ENCODE peak calls at places on chromosomes 13 and 19, in seven cellular contexts. Z is IMR-90, D is DND-41, X is GM23338, Y is neuronal stem cell, F is OCI-LY7, U is fibroblast of lung. P is an unnamed sample. For H3K4me1, the result is how much of the 10 kb centered on the place peaks cover.

GRCh38 chr19:5971714-5972354 is 6.1 kb downstream of the RANBP3 start:
- DNase-seq in Z (no peak), D (peak), X (no peak), Y (no peak), F (no peak), U (no peak), P (no peak)

GRCh38 chr13:33275916-33276315 is 9.6 kb downstream of the STARD13 start:
- DNase-seq in Z (peak), D (no peak), X (no peak), Y (no peak), F (no peak), U (no peak), P (no peak)

GRCh38 chr19:52689804-52690394 is 44.9 kb downstream of the ZNF611 start:
- DNase-seq in Z (no peak), D (peak), X (peak), Y (no peak), F (no peak), U (no peak), P (peak)

GRCh38 chr19:9856609-9857008 is 21.5 kb downstream of the PIN1 start:
- DNase-seq in Z (no peak), D (no peak), X (no peak), Y (no peak), F (no peak), U (no peak), P (no peak)

GRCh38 chr19:36489920-36490415 is 607 bp upstream of the ZNF566 start:
- DNase-seq in Z (peak), D (peak), X (peak), Y (peak), F (peak), U (peak), P (peak)

GRCh38 chr13:69496951-69497350 is 610.7 kb upstream of the ATXN8OS start:
- DNase-seq in Z (no peak), D (no peak), X (no peak), Y (no peak), F (no peak), U (no peak), P (no peak)

GRCh38 chr19:47399198-47399597 is 20.1 kb downstream of the MEIS3 start:
- DNase-seq in Z (no peak), D (no peak), X (peak), Y (no peak), F (no peak), U (no peak), P (no peak)

GRCh38 chr13:102800145-102801041 is 1.5 kb downstream of the BIVM start:
- DNase-seq in Z (peak), D (peak), X (peak), Y (peak), F (no peak), U (peak), P (peak)

GRCh38 chr13:48600374-48601364 is 53.1 kb upstream of the CYSLTR2 start:
- DNase-seq in Z (peak), D (peak), X (no peak), Y (no peak), F (no peak), U (peak), P (no peak)

GRCh38 chr13:47858678-47859050 is 142.4 kb downstream of the SUCLA2 start:
- DNase-seq in Z (peak), D (no peak), X (no peak), Y (no peak), F (no peak), U (peak), P (no peak)

GRCh38 chr19:799076-799881 is 2.0 kb downstream of the PTBP1 start:
- DNase-seq in Z (peak), D (peak), X (peak), Y (peak), F (peak), U (peak), P (peak)

GRCh38 chr13:70568571-70568970 is 460.3 kb upstream of the KLHL1 start:
- DNase-seq in Z (peak), D (no peak), X (peak), Y (peak), F (peak), U (peak), P (peak)

GRCh38 chr19:8938576-8938975 is 71.6 kb downstream of the MUC16 start:
- DNase-seq in Z (no peak), D (no peak), X (no peak), Y (no peak), F (no peak), U (no peak), P (no peak)

GRCh38 chr19:18160792-18161690 is 8.1 kb downstream of the PIK3R2 start:
- DNase-seq in Z (peak), D (peak), X (peak), Y (peak), F (peak), U (peak), P (peak)

GRCh38 chr13:35500071-35500595 is 23.6 kb upstream of the MAB21L1 start:
- DNase-seq in Z (no peak), D (no peak), X (no peak), Y (peak), F (no peak), U (no peak), P (peak)

GRCh38 chr13:113901231-113901630 is 37.4 kb upstream of the GAS6 start:
- DNase-seq in Z (peak), D (no peak), X (no peak), Y (no peak), F (no peak), U (no peak), P (no peak)

GRCh38 chr13:65926750-65927171 is 1303.4 kb downstream of the PCDH9 start:
- DNase-seq in Z (no peak), D (peak), X (peak), Y (no peak), F (peak), U (no peak), P (peak)

GRCh38 chr19:40139533-40140287 is 49.0 kb upstream of the ZNF780A start:
- DNase-seq in Z (peak), D (no peak), X (peak), Y (peak), F (peak), U (peak), P (peak)

GRCh38 chr13:43230989-43231388 is 207.6 kb downstream of the DNAJC15 start:
- DNase-seq in Z (no peak), D (no peak), X (no peak), Y (no peak), F (no peak), U (no peak), P (no peak)

GRCh38 chr13:98570929-98571372 is 6.0 kb downstream of the STK24 start:
- DNase-seq in Z (no peak), D (peak), X (no peak), Y (no peak), F (peak), U (no peak), P (no peak)

GRCh38 chr19:29806098-29806866 is 5.5 kb upstream of the CCNE1 start:
- DNase-seq in Z (peak), D (no peak), X (peak), Y (no peak), F (no peak), U (peak), P (peak)

GRCh38 chr13:48655291-48655690 is 1.6 kb downstream of the CYSLTR2 start:
- DNase-seq in Z (no peak), D (peak), X (no peak), Y (no peak), F (no peak), U (no peak), P (no peak)

GRCh38 chr13:50123002-50123401 is 107.8 kb downstream of the KCNRG start:
- DNase-seq in Z (no peak), D (no peak), X (no peak), Y (no peak), F (no peak), U (no peak), P (no peak)

GRCh38 chr19:45440259-45440638 is 16.5 kb upstream of the ERCC1 start:
- DNase-seq in Z (no peak), D (no peak), X (peak), Y (no peak), F (no peak), U (no peak), P (no peak)

GRCh38 chr19:5492813-5493409 is 37.7 kb downstream of the ZNRF4 start:
- DNase-seq in Z (no peak), D (no peak), X (no peak), Y (peak), F (no peak), U (no peak), P (peak)

GRCh38 chr19:6044056-6044805 is 66.1 kb downstream of the RFX2 start:
- DNase-seq in Z (no peak), D (no peak), X (no peak), Y (no peak), F (no peak), U (no peak), P (no peak)

GRCh38 chr13:39559838-39560237 is 43.2 kb downstream of the LHFPL6 start:
- DNase-seq in Z (no peak), D (no peak), X (no peak), Y (no peak), F (no peak), U (no peak), P (no peak)

GRCh38 chr13:49649244-49649962 is 21.1 kb downstream of the ARL11 start:
- DNase-seq in Z (peak), D (no peak), X (peak), Y (no peak), F (no peak), U (peak), P (peak)

GRCh38 chr13:37216340-37216739 is 110.9 kb upstream of the CSNK1A1L start:
- DNase-seq in Z (no peak), D (no peak), X (no peak), Y (no peak), F (no peak), U (no peak), P (no peak)

GRCh38 chr19:56668676-56669075 is 2.9 kb downstream of the ZNF835 start:
- DNase-seq in Z (no peak), D (no peak), X (no peak), Y (no peak), F (no peak), U (no peak), P (no peak)

GRCh38 chr13:108963846-108964600 is 334.6 kb downstream of the MYO16 start:
- DNase-seq in Z (peak), D (no peak), X (no peak), Y (no peak), F (no peak), U (peak), P (no peak)

GRCh38 chr19:18725755-18726416 is 42.4 kb downstream of the CRTC1 start:
- DNase-seq in Z (no peak), D (no peak), X (no peak), Y (no peak), F (no peak), U (no peak), P (no peak)

GRCh38 chr13:29849071-29849541 is 1.3 kb downstream of the UBL3 start:
- DNase-seq in Z (peak), D (peak), X (peak), Y (no peak), F (peak), U (peak), P (peak)

GRCh38 chr13:113731192-113732175 is 27.5 kb upstream of the TMEM255B start:
- DNase-seq in Z (no peak), D (no peak), X (no peak), Y (no peak), F (no peak), U (no peak), P (no peak)

GRCh38 chr13:36217456-36217855 is 3.1 kb upstream of the SOHLH2 start:
- DNase-seq in Z (no peak), D (no peak), X (no peak), Y (no peak), F (no peak), U (no peak), P (no peak)

GRCh38 chr19:46616631-46617322 is 8.1 kb downstream of the PTGIR start:
- DNase-seq in Z (peak), D (peak), X (peak), Y (no peak), F (peak), U (peak), P (peak)

GRCh38 chr19:5889288-5889971 is 14.2 kb downstream of the NDUFA11 start:
- DNase-seq in Z (peak), D (no peak), X (no peak), Y (no peak), F (no peak), U (peak), P (no peak)

GRCh38 chr13:44763604-44764311 is 187.6 kb upstream of the TSC22D1 start:
- DNase-seq in Z (no peak), D (no peak), X (no peak), Y (no peak), F (no peak), U (no peak), P (no peak)

GRCh38 chr19:6023936-6024335 is 46.0 kb upstream of the RANBP3 start:
- DNase-seq in Z (no peak), D (no peak), X (no peak), Y (no peak), F (no peak), U (no peak), P (no peak)

GRCh38 chr13:26786651-26787295 is 26.2 kb upstream of the GPR12 start:
- DNase-seq in Z (no peak), D (no peak), X (no peak), Y (no peak), F (peak), U (no peak), P (no peak)
- H2AFZ ChIP-seq in Z (no peak), D (no peak), X (peak), Y (no peak), F (peak), U (no peak), P (no peak)

GRCh38 chr19:19740755-19741154 is 7.8 kb upstream of the ZNF14 start:
- DNase-seq in Z (no peak), D (no peak), X (no peak), Y (no peak), F (no peak), U (no peak), P (no peak)
- H3K27ac ChIP-seq in Z (no peak), D (no peak), X (no peak), Y (no peak), F (no peak), U (no peak), P (no peak)

GRCh38 chr19:13100031-13100588 is 2.5 kb downstream of the LYL1 start:
- DNase-seq in Z (no peak), D (peak), X (no peak), Y (no peak), F (peak), U (no peak), P (no peak)

GRCh38 chr19:13097331-13098258 is 5.1 kb downstream of the LYL1 start:
- DNase-seq in Z (no peak), D (no peak), X (peak), Y (no peak), F (no peak), U (no peak), P (peak)

GRCh38 chr19:13099073-13099999 is 3.3 kb downstream of the LYL1 start:
- DNase-seq in Z (no peak), D (peak), X (peak), Y (no peak), F (peak), U (no peak), P (peak)

GRCh38 chr19:13096968-13097330 is 5.7 kb downstream of the LYL1 start:
- DNase-seq in Z (no peak), D (no peak), X (no peak), Y (no peak), F (no peak), U (no peak), P (no peak)

DNA sequence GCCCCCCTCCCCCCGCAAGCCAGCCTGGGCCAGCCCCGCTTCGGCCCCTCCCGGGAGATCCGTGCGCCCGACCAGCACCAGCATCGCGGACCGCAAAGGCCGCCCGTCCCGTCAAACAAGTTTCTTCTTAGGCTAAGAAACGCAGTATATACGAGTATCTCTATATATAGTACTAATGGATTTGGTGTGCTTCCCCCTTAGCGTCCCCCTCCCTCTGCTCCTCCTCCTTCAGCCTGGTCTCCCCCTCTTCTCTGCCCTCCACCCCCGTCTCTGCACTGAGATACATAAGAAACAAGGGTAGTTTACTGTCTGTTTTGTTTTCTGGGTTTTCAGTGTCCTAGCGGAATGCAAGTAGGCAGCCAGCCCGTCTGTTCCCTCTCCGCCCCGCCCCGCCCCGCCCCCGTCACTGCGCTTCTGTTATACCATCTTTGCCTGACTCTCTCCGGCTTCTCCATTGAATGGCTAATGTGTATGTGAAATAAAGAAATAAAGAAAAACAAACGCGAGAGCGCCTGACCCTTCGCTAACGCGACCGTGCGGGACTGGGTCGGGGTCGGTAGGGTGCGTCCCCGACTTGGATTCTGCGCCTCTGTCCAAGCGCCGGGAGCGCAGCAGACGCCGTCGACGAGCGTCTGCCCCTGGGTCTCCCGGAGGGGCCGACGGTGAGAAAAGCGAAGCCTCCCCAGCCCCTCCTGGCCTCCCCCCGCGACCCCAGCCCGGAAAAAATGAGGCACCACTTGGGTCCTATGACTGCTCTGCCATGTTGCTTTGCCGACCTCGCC is 4.2 kb downstream of the LYL1 start:
- DNase-seq in Z (no peak), D (no peak), X (peak), Y (no peak), F (no peak), U (peak), P (peak)
- H3K4me1 ChIP-seq in Z (under half), D (under half), X (under half), Y (under half), F (half or more), U (under half), P (under half)

GRCh38 chr13:24745516-24745860 is 18.5 kb upstream of the RNF17 start:
- DNase-seq in Z (no peak), D (no peak), X (peak), Y (no peak), F (no peak), U (no peak), P (no peak)
- H2AFZ ChIP-seq in Z (no peak), D (no peak), X (peak), Y (no peak), F (no peak), U (no peak), P (no peak)

GRCh38 chr13:111006508-111007031 is 91.7 kb upstream of the ANKRD10 start:
- DNase-seq in Z (peak), D (no peak), X (peak), Y (peak), F (no peak), U (peak), P (peak)
- H3K27ac ChIP-seq in Z (peak), D (no peak), X (no peak), Y (no peak), F (no peak), U (peak), P (no peak)

GRCh38 chr13:110518571-110518970 is 43.0 kb downstream of the RAB20 start:
- DNase-seq in Z (no peak), D (no peak), X (no peak), Y (no peak), F (no peak), U (no peak), P (no peak)

GRCh38 chr13:110519506-110519905 is 42.0 kb downstream of the RAB20 start:
- DNase-seq in Z (no peak), D (no peak), X (no peak), Y (no peak), F (no peak), U (no peak), P (no peak)

GRCh38 chr13:110519046-110519445 is 42.5 kb downstream of the RAB20 start:
- DNase-seq in Z (no peak), D (no peak), X (no peak), Y (no peak), F (no peak), U (no peak), P (no peak)

GRCh38 chr13:110517505-110518149 is 43.9 kb downstream of the RAB20 start:
- DNase-seq in Z (no peak), D (no peak), X (no peak), Y (no peak), F (no peak), U (no peak), P (no peak)

GRCh38 chr13:110518150-110518525 is 43.4 kb downstream of the RAB20 start:
- DNase-seq in Z (no peak), D (no peak), X (no peak), Y (no peak), F (no peak), U (no peak), P (no peak)
- H3K4me1 ChIP-seq in Z (under half), D (under half), X (under half), Y (under half), F (under half), U (under half), P (under half)

P was measured in neural progenitor cell.